ENCODE peak calls at places on chromosomes 11 and 22, in five cellular contexts. L is RWPE1, H is C1 segment of cervical spinal cord, C is retina, A is T-helper 2 cell. V is an unnamed sample.

GRCh38 chr22:38930512-38930911 is 26.9 kb upstream of the APOBEC3A start:
- DNase-seq in C (no peak), H (no peak), L (no peak), A (no peak), V (no peak)

GRCh38 chr11:75188671-75189070 is 37.8 kb downstream of the SLCO2B1 start:
- DNase-seq in H (no peak), C (no peak), L (no peak), A (no peak), V (no peak)

GRCh38 chr22:18021431-18021830 is 2.9 kb downstream of the MICAL3 start:
- DNase-seq in C (no peak), A (no peak), H (no peak), L (peak; percentile 43), V (no peak)

GRCh38 chr22:48936391-48936790 is 891.3 kb downstream of the BRD1 start:
- DNase-seq in L (no peak), A (no peak), H (no peak), C (no peak), V (no peak)

GRCh38 chr11:34165786-34166557 is 60.5 kb downstream of the NAT10 start:
- DNase-seq in L (peak; percentile 57), A (no peak), C (no peak), H (no peak), V (no peak)

GRCh38 chr11:67266424-67267187 is at the start of gene GRK2:
- DNase-seq in H (no peak), C (peak; percentile 30), A (no peak), L (no peak), V (no peak)

GRCh38 chr11:105923814-105924213 is 98.2 kb downstream of the MSANTD4 start:
- DNase-seq in L (no peak), A (no peak), C (no peak), H (no peak), V (no peak)

GRCh38 chr11:1943576-1943975 is 3.6 kb upstream of the MRPL23 start:
- DNase-seq in L (no peak), C (no peak), A (no peak), H (no peak), V (peak; percentile 0)

GRCh38 chr22:19679476-19680099 is 34.7 kb upstream of the SEPTIN5 start:
- DNase-seq in L (no peak), A (no peak), C (peak; percentile 62), H (no peak), V (no peak)

GRCh38 chr22:36329217-36330078 is 58.3 kb downstream of the MYH9 start:
- DNase-seq in L (peak; percentile 80), A (peak; percentile 79), H (no peak), C (peak; percentile 51), V (peak; percentile 68)

GRCh38 chr11:73965076-73965763 is 14.4 kb downstream of the DNAJB13 start:
- DNase-seq in C (no peak), L (no peak), H (no peak), A (no peak), V (no peak)